ENCODE peak calls at places on chromosomes 7 and 10, in four cellular contexts. One of them, this sample, is unnamed.

GRCh38 chr7:134690016-134690415 is 43.4 kb downstream of the BPGM start:
- DNase-seq in activated CD8-positive, alpha-beta T cell treated with anti-CD3 and anti-CD28 coated beads for 36 hours: no peak
- DNase-seq in Calu3: no peak
- DNase-seq in chondrocyte: no peak
- DNase-seq in this sample: no peak

GRCh38 chr7:158623241-158623640 is 35.6 kb upstream of the PTPRN2 start:
- DNase-seq in Calu3: no peak
- DNase-seq in activated CD8-positive, alpha-beta T cell treated with anti-CD3 and anti-CD28 coated beads for 36 hours: no peak
- DNase-seq in chondrocyte: no peak
- DNase-seq in this sample: no peak

GRCh38 chr10:131654471-131655087 is 246.2 kb upstream of the PPP2R2D start:
- DNase-seq in Calu3: peak
- DNase-seq in chondrocyte: peak
- DNase-seq in activated CD8-positive, alpha-beta T cell treated with anti-CD3 and anti-CD28 coated beads for 36 hours: no peak
- DNase-seq in this sample: no peak

GRCh38 chr10:76336213-76336963 is 905.0 kb downstream of the LRMDA start:
- DNase-seq in chondrocyte: no peak
- DNase-seq in activated CD8-positive, alpha-beta T cell treated with anti-CD3 and anti-CD28 coated beads for 36 hours: no peak
- DNase-seq in Calu3: no peak
- DNase-seq in this sample: no peak

GRCh38 chr10:88800152-88801125 is 2.1 kb upstream of the LIPM start:
- DNase-seq in activated CD8-positive, alpha-beta T cell treated with anti-CD3 and anti-CD28 coated beads for 36 hours: peak
- DNase-seq in chondrocyte: no peak
- DNase-seq in Calu3: no peak
- DNase-seq in this sample: no peak

GRCh38 chr10:86298501-86299001 is 68.0 kb downstream of the GRID1 start:
- DNase-seq in chondrocyte: peak
- DNase-seq in Calu3: no peak
- DNase-seq in activated CD8-positive, alpha-beta T cell treated with anti-CD3 and anti-CD28 coated beads for 36 hours: no peak
- DNase-seq in this sample: no peak

GRCh38 chr10:125562737-125563136 is 120.2 kb downstream of the TEX36 start:
- DNase-seq in activated CD8-positive, alpha-beta T cell treated with anti-CD3 and anti-CD28 coated beads for 36 hours: peak
- DNase-seq in chondrocyte: no peak
- DNase-seq in Calu3: no peak
- DNase-seq in this sample: no peak

GRCh38 chr10:12844796-12845524 is 156.6 kb downstream of the CCDC3 start:
- DNase-seq in activated CD8-positive, alpha-beta T cell treated with anti-CD3 and anti-CD28 coated beads for 36 hours: no peak
- DNase-seq in Calu3: peak
- DNase-seq in chondrocyte: no peak
- DNase-seq in this sample: no peak

GRCh38 chr10:58554316-58554715 is 41.6 kb downstream of the BICC1 start:
- DNase-seq in activated CD8-positive, alpha-beta T cell treated with anti-CD3 and anti-CD28 coated beads for 36 hours: no peak
- DNase-seq in Calu3: no peak
- DNase-seq in chondrocyte: no peak
- DNase-seq in this sample: no peak

GRCh38 chr7:120023494-120024167 is 249.3 kb upstream of the KCND2 start:
- DNase-seq in Calu3: no peak
- DNase-seq in activated CD8-positive, alpha-beta T cell treated with anti-CD3 and anti-CD28 coated beads for 36 hours: no peak
- DNase-seq in chondrocyte: no peak
- DNase-seq in this sample: no peak

GRCh38 chr7:159115601-159116501 is 28.8 kb downstream of the VIPR2 start:
- DNase-seq in Calu3: no peak
- DNase-seq in activated CD8-positive, alpha-beta T cell treated with anti-CD3 and anti-CD28 coated beads for 36 hours: no peak
- DNase-seq in chondrocyte: peak
- DNase-seq in this sample: no peak

GRCh38 chr10:52313350-52314006 is 603 bp upstream of the DKK1 start:
- DNase-seq in activated CD8-positive, alpha-beta T cell treated with anti-CD3 and anti-CD28 coated beads for 36 hours: no peak
- DNase-seq in chondrocyte: no peak
- DNase-seq in Calu3: peak
- DNase-seq in this sample: no peak

GRCh38 chr7:26199301-26200112 is 1.0 kb downstream of the HNRNPA2B1 start:
- DNase-seq in activated CD8-positive, alpha-beta T cell treated with anti-CD3 and anti-CD28 coated beads for 36 hours: peak
- DNase-seq in Calu3: peak
- DNase-seq in chondrocyte: no peak
- DNase-seq in this sample: no peak

GRCh38 chr7:110157631-110158362 is 933.1 kb upstream of the LRRN3 start:
- DNase-seq in activated CD8-positive, alpha-beta T cell treated with anti-CD3 and anti-CD28 coated beads for 36 hours: no peak
- DNase-seq in chondrocyte: no peak
- DNase-seq in Calu3: no peak
- DNase-seq in this sample: no peak

DNA sequence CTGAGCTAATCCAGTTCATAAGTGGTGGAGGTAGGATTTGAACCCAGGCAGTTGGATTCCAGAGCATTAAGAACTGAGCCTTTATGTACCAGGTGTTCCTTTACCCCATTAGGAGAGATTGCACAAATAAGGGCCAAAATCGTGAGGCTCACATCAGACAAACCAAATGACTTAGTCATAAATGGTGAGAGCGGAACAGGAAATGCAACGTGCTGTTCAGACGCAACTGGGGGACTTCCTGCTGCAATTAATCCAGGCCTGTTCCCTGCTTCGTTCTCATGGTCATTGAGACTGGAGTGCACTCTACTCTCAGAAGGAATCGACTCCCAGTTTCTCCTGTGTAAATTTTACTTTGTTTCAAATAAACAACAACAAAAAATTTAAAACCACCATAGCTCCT is 115.5 kb upstream of the BMPER start:
- DNase-seq in activated CD8-positive, alpha-beta T cell treated with anti-CD3 and anti-CD28 coated beads for 36 hours: no peak
- DNase-seq in chondrocyte: no peak
- DNase-seq in Calu3: no peak
- DNase-seq in this sample: no peak
- TF ChIP-seq CTCF in activated CD8-positive, alpha-beta T cell treated with anti-CD3 and anti-CD28 coated beads for 36 hours: no peak
- TF ChIP-seq CTCF in chondrocyte: no peak
- TF ChIP-seq CTCF in Calu3: no peak
- TF ChIP-seq CTCF in this sample: no peak

GRCh38 chr10:71429929-71430328 is 33.2 kb downstream of the CDH23 start:
- DNase-seq in Calu3: no peak
- DNase-seq in chondrocyte: no peak
- DNase-seq in activated CD8-positive, alpha-beta T cell treated with anti-CD3 and anti-CD28 coated beads for 36 hours: no peak
- DNase-seq in this sample: no peak

GRCh38 chr10:71431216-71431944 is 34.7 kb downstream of the CDH23 start:
- DNase-seq in Calu3: no peak
- DNase-seq in activated CD8-positive, alpha-beta T cell treated with anti-CD3 and anti-CD28 coated beads for 36 hours: no peak
- DNase-seq in chondrocyte: no peak
- DNase-seq in this sample: peak

GRCh38 chr10:71433116-71433982 is 36.6 kb downstream of the CDH23 start:
- DNase-seq in Calu3: no peak
- DNase-seq in activated CD8-positive, alpha-beta T cell treated with anti-CD3 and anti-CD28 coated beads for 36 hours: no peak
- DNase-seq in chondrocyte: no peak
- DNase-seq in this sample: no peak

GRCh38 chr10:71433983-71434744 is 37.4 kb downstream of the CDH23 start:
- DNase-seq in Calu3: peak
- DNase-seq in activated CD8-positive, alpha-beta T cell treated with anti-CD3 and anti-CD28 coated beads for 36 hours: peak
- DNase-seq in chondrocyte: no peak
- DNase-seq in this sample: peak

GRCh38 chr10:71431945-71432905 is 35.5 kb downstream of the CDH23 start:
- DNase-seq in Calu3: no peak
- DNase-seq in chondrocyte: no peak
- DNase-seq in activated CD8-positive, alpha-beta T cell treated with anti-CD3 and anti-CD28 coated beads for 36 hours: no peak
- DNase-seq in this sample: no peak
- TF ChIP-seq CTCF in Calu3: peak
- TF ChIP-seq CTCF in chondrocyte: no peak
- TF ChIP-seq CTCF in activated CD8-positive, alpha-beta T cell treated with anti-CD3 and anti-CD28 coated beads for 36 hours: no peak
- TF ChIP-seq CTCF in this sample: no peak

GRCh38 chr7:111853231-111853990 is 291.1 kb upstream of the IMMP2L start:
- DNase-seq in chondrocyte: no peak
- DNase-seq in activated CD8-positive, alpha-beta T cell treated with anti-CD3 and anti-CD28 coated beads for 36 hours: no peak
- DNase-seq in Calu3: no peak
- DNase-seq in this sample: no peak
- TF ChIP-seq CTCF in chondrocyte: peak
- TF ChIP-seq CTCF in activated CD8-positive, alpha-beta T cell treated with anti-CD3 and anti-CD28 coated beads for 36 hours: no peak
- TF ChIP-seq CTCF in Calu3: no peak
- TF ChIP-seq CTCF in this sample: no peak

DNA sequence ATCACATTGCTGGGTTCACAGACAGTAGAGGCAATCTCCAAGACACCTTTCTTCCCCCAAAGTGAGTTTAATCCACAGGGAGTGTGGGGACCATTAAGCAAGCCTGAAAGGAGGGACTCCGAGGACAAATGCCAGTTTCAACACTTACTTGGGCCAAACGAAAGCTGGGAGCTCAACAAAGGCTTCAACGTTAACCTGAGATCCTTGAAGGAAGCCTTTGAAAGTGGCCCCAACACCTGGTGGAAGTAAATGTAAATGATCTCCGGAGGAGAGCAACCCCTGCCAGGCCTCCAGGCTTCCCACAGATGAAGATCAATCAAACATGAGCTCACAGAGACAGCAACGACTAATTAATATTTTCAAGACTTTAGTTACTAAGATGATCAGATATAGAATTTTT is 103.8 kb downstream of the PIP4K2A start:
- DNase-seq in Calu3: no peak
- DNase-seq in chondrocyte: no peak
- DNase-seq in activated CD8-positive, alpha-beta T cell treated with anti-CD3 and anti-CD28 coated beads for 36 hours: no peak
- DNase-seq in this sample: no peak
- TF ChIP-seq CTCF in Calu3: no peak
- TF ChIP-seq CTCF in chondrocyte: no peak
- TF ChIP-seq CTCF in activated CD8-positive, alpha-beta T cell treated with anti-CD3 and anti-CD28 coated beads for 36 hours: no peak
- TF ChIP-seq CTCF in this sample: no peak

GRCh38 chr10:79399242-79399831 is 46.1 kb downstream of the ZCCHC24 start:
- DNase-seq in activated CD8-positive, alpha-beta T cell treated with anti-CD3 and anti-CD28 coated beads for 36 hours: no peak
- DNase-seq in chondrocyte: no peak
- DNase-seq in Calu3: peak
- DNase-seq in this sample: peak

GRCh38 chr10:79400567-79401004 is 44.8 kb downstream of the ZCCHC24 start:
- DNase-seq in Calu3: peak
- DNase-seq in chondrocyte: no peak
- DNase-seq in activated CD8-positive, alpha-beta T cell treated with anti-CD3 and anti-CD28 coated beads for 36 hours: peak
- DNase-seq in this sample: no peak

GRCh38 chr10:79402951-79403350 is 42.5 kb downstream of the ZCCHC24 start:
- DNase-seq in chondrocyte: peak
- DNase-seq in activated CD8-positive, alpha-beta T cell treated with anti-CD3 and anti-CD28 coated beads for 36 hours: no peak
- DNase-seq in Calu3: no peak
- DNase-seq in this sample: no peak

GRCh38 chr10:79402625-79402946 is 42.8 kb downstream of the ZCCHC24 start:
- DNase-seq in chondrocyte: no peak
- DNase-seq in activated CD8-positive, alpha-beta T cell treated with anti-CD3 and anti-CD28 coated beads for 36 hours: no peak
- DNase-seq in Calu3: no peak
- DNase-seq in this sample: no peak

DNA sequence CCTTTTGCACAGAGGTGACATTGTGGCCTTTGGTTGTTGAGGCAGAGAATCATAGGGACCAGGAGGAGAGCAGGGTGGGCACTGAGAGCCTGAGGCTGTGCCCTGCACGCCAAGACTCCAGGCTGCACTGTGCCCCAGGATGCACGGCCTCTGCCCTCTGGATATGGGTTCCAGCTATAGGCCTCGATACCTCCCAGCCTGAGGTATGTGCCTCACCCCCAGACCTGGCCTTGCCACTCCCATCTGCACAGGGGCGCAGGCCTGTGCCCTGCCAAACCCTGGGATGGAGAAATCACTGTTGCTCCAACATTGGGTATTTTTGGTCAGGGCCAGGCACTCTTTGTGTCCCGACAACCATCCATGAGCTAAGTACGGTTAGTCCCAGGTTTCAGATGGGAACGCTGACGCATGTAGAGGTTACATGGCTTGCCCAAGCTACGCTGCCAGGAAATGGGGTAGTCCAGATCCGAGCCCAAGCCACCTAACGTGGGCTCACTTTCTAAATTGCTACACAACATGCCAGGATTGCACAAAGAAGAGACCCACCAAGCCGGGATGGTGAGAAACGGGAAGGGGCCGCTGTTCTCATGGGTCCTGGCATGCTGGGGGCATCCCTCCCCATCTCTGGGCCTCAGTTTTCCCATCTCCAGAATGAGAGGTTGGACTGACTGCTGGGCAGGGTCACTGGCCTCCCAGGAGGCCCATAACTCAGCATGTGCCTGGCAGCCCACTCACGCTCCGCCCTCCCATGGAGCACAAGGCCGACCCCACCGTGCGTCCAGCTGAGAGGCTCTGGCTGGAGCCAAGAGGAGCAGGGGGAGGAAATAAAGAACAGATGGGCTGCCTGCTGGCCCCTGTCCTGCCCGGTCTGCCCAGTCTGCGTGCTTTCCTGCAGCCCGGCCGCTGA is 44.2 kb downstream of the ZCCHC24 start:
- DNase-seq in activated CD8-positive, alpha-beta T cell treated with anti-CD3 and anti-CD28 coated beads for 36 hours: no peak
- DNase-seq in Calu3: no peak
- DNase-seq in chondrocyte: no peak
- DNase-seq in this sample: no peak
- TF ChIP-seq CTCF in activated CD8-positive, alpha-beta T cell treated with anti-CD3 and anti-CD28 coated beads for 36 hours: no peak
- TF ChIP-seq CTCF in Calu3: no peak
- TF ChIP-seq CTCF in chondrocyte: no peak
- TF ChIP-seq CTCF in this sample: no peak

GRCh38 chr10:61943699-61944444 is 42.4 kb downstream of the ARID5B start:
- DNase-seq in activated CD8-positive, alpha-beta T cell treated with anti-CD3 and anti-CD28 coated beads for 36 hours: peak
- DNase-seq in chondrocyte: no peak
- DNase-seq in Calu3: peak
- DNase-seq in this sample: no peak
- TF ChIP-seq CTCF in activated CD8-positive, alpha-beta T cell treated with anti-CD3 and anti-CD28 coated beads for 36 hours: no peak
- TF ChIP-seq CTCF in chondrocyte: peak
- TF ChIP-seq CTCF in Calu3: no peak
- TF ChIP-seq CTCF in this sample: no peak

GRCh38 chr10:116952729-116953128 is 52.3 kb downstream of the SHTN1 start:
- DNase-seq in chondrocyte: no peak
- DNase-seq in activated CD8-positive, alpha-beta T cell treated with anti-CD3 and anti-CD28 coated beads for 36 hours: no peak
- DNase-seq in Calu3: no peak
- DNase-seq in this sample: no peak
- TF ChIP-seq CTCF in chondrocyte: no peak
- TF ChIP-seq CTCF in activated CD8-positive, alpha-beta T cell treated with anti-CD3 and anti-CD28 coated beads for 36 hours: no peak
- TF ChIP-seq CTCF in Calu3: no peak
- TF ChIP-seq CTCF in this sample: no peak

DNA sequence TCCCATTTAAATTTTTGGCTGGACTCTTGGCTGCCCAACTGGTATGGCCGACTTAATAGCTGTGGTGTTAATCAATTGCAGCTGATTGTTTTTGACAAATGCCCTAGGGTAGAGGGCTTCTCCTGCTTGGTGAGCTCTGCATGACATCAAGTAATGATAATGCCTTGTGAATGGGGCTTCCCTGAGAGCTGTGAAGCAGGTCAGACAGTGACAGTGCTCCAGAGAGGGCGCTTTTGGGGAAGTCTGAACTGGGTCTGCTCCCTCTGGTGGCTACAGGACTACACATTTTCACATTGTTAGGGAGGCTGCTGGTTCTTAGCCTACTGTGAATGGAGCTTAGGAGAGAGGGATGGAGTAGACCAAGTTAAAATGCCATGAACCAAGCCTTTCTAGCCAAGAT is 98.8 kb downstream of the SDK1 start:
- DNase-seq in activated CD8-positive, alpha-beta T cell treated with anti-CD3 and anti-CD28 coated beads for 36 hours: peak
- DNase-seq in Calu3: peak
- DNase-seq in chondrocyte: no peak
- DNase-seq in this sample: no peak
- TF ChIP-seq CTCF in activated CD8-positive, alpha-beta T cell treated with anti-CD3 and anti-CD28 coated beads for 36 hours: no peak
- TF ChIP-seq CTCF in Calu3: peak
- TF ChIP-seq CTCF in chondrocyte: peak
- TF ChIP-seq CTCF in this sample: no peak

DNA sequence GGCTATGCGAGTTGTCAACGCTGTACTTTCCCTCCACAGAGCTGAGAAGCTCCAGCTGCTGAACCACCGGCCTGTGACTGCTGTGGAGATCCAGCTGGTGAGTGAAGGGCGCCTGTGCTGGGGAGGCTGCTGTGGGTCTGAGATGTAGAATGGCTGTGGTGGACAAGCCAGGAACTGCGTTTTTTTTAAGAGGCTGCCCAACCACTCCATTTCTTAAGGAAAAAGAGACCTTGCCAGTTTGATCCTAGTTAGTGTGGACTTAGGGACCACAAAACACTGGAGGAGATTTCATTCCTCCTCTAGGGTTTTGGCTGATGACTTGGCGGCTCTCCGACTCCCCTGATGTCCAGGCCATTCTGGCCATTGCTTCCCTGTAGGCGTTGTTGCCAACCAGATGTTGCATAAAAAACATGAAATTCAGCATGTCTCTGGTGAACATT is 30.8 kb downstream of the CRCP start:
- DNase-seq in Calu3: no peak
- DNase-seq in activated CD8-positive, alpha-beta T cell treated with anti-CD3 and anti-CD28 coated beads for 36 hours: no peak
- DNase-seq in chondrocyte: no peak
- DNase-seq in this sample: no peak
- TF ChIP-seq CTCF in Calu3: no peak
- TF ChIP-seq CTCF in activated CD8-positive, alpha-beta T cell treated with anti-CD3 and anti-CD28 coated beads for 36 hours: no peak
- TF ChIP-seq CTCF in chondrocyte: no peak
- TF ChIP-seq CTCF in this sample: no peak

This sample was measured in omental fat pad.